ENCODE peak calls at places on chromosomes 2 and 18, in seven cellular contexts. P, D, G, A, O, I and K are unnamed samples.

GRCh38 chr2:40244251-40245010 is 207.5 kb downstream of the SLC8A1 start:
- DNase-seq in P (peak; percentile 15), D (no peak), G (peak; percentile 47), A (peak; percentile 60), O (peak; percentile 57), I (peak; percentile 65), K (peak; percentile 68)

GRCh38 chr18:72336786-72337185 is 207.4 kb downstream of the CBLN2 start:
- DNase-seq in P (no peak), D (no peak), G (no peak), A (no peak), O (no peak), I (no peak), K (no peak)

GRCh38 chr2:105504459-105504858 is 105.6 kb upstream of the FHL2 start:
- DNase-seq in P (no peak), D (no peak), G (no peak), A (no peak), O (no peak), I (no peak), K (peak; percentile 12)

GRCh38 chr2:240557808-240558207 is at the start of gene ANKMY1:
- DNase-seq in P (peak; percentile 65), D (peak; percentile 70), G (no peak), A (peak; percentile 78), O (no peak), I (no peak), K (no peak)

GRCh38 chr2:81437474-81438000 is 1133.0 kb upstream of the LRRTM1 start:
- DNase-seq in P (no peak), D (no peak), G (no peak), A (no peak), O (no peak), I (no peak), K (no peak)

GRCh38 chr18:25873833-25874232 is 216.6 kb downstream of the SS18 start:
- DNase-seq in P (no peak), D (no peak), G (no peak), A (no peak), O (no peak), I (no peak), K (peak; percentile 21)

GRCh38 chr2:37672104-37672869 is 845 bp upstream of the CDC42EP3 start:
- DNase-seq in P (peak; percentile 87), D (peak; percentile 73), G (peak; percentile 77), A (peak; percentile 82), O (peak; percentile 87), I (peak; percentile 69), K (peak; percentile 86)

GRCh38 chr2:240561325-240561971 is 1.3 kb downstream of the DUSP28 start:
- DNase-seq in P (no peak), D (peak; percentile 34), G (peak; percentile 71), A (no peak), O (no peak), I (peak; percentile 82), K (peak; percentile 73)

GRCh38 chr2:98796775-98797544 is 66.0 kb upstream of the MGAT4A start:
- DNase-seq in P (no peak), D (no peak), G (no peak), A (no peak), O (no peak), I (no peak), K (no peak)

GRCh38 chr2:169781249-169782013 is 17.2 kb upstream of the SSB start:
- DNase-seq in P (no peak), D (no peak), G (no peak), A (no peak), O (no peak), I (no peak), K (no peak)

GRCh38 chr2:239021224-239021623 is 173.3 kb downstream of the TWIST2 start:
- DNase-seq in P (no peak), D (no peak), G (no peak), A (no peak), O (no peak), I (no peak), K (no peak)